ENCODE peak calls at places on chromosomes 3 and 15, in six cellular contexts. One of them, this sample, is unnamed.
A peak's percentile ranks its signal among the peaks of the same experiment; 100 is the strongest.

GRCh38 chr3:67783281-67784250 is 129.2 kb upstream of the SUCLG2 start:
- DNase-seq in heart left ventricle: no peak
- DNase-seq in psoas muscle: no peak
- DNase-seq in osteoblast: no peak
- DNase-seq in prostate gland: no peak
- DNase-seq in fibroblast of the aortic adventitia: peak; percentile 18
- DNase-seq in this sample: peak; percentile 22

GRCh38 chr15:20340331-20340811 is 201.2 kb downstream of the GOLGA6L6 start:
- DNase-seq in fibroblast of the aortic adventitia: no peak
- DNase-seq in psoas muscle: peak; percentile 79
- DNase-seq in osteoblast: peak; percentile 92
- DNase-seq in prostate gland: peak; percentile 12
- DNase-seq in heart left ventricle: peak; percentile 80
- DNase-seq in this sample: no peak

GRCh38 chr15:31079519-31079918 is 22.0 kb downstream of the TRPM1 start:
- DNase-seq in osteoblast: no peak
- DNase-seq in psoas muscle: no peak
- DNase-seq in fibroblast of the aortic adventitia: peak; percentile 38
- DNase-seq in heart left ventricle: no peak
- DNase-seq in prostate gland: no peak
- DNase-seq in this sample: peak; percentile 50

GRCh38 chr3:140363801-140364200 is 314.1 kb upstream of the TRIM42 start:
- DNase-seq in fibroblast of the aortic adventitia: no peak
- DNase-seq in heart left ventricle: peak; percentile 42
- DNase-seq in prostate gland: no peak
- DNase-seq in osteoblast: no peak
- DNase-seq in psoas muscle: no peak
- DNase-seq in this sample: no peak

GRCh38 chr15:75817151-75817935 is 25.9 kb upstream of the UBE2Q2 start:
- DNase-seq in psoas muscle: no peak
- DNase-seq in fibroblast of the aortic adventitia: peak; percentile 57
- DNase-seq in prostate gland: no peak
- DNase-seq in heart left ventricle: no peak
- DNase-seq in osteoblast: peak; percentile 73
- DNase-seq in this sample: no peak

GRCh38 chr3:72537448-72537847 is 310.8 kb downstream of the SHQ1 start:
- DNase-seq in osteoblast: no peak
- DNase-seq in fibroblast of the aortic adventitia: no peak
- DNase-seq in prostate gland: no peak
- DNase-seq in heart left ventricle: no peak
- DNase-seq in psoas muscle: no peak
- DNase-seq in this sample: no peak

GRCh38 chr3:166637984-166638530 is 742.0 kb downstream of the ZBBX start:
- DNase-seq in psoas muscle: no peak
- DNase-seq in fibroblast of the aortic adventitia: no peak
- DNase-seq in osteoblast: no peak
- DNase-seq in heart left ventricle: no peak
- DNase-seq in prostate gland: no peak
- DNase-seq in this sample: no peak

GRCh38 chr3:9701006-9701405 is 2.6 kb upstream of the CPNE9 start:
- DNase-seq in heart left ventricle: no peak
- DNase-seq in psoas muscle: no peak
- DNase-seq in prostate gland: no peak
- DNase-seq in osteoblast: no peak
- DNase-seq in fibroblast of the aortic adventitia: no peak
- DNase-seq in this sample: no peak

GRCh38 chr3:188286087-188286513 is 132.1 kb downstream of the LPP start:
- DNase-seq in psoas muscle: peak; percentile 63
- DNase-seq in prostate gland: no peak
- DNase-seq in heart left ventricle: peak; percentile 74
- DNase-seq in osteoblast: peak; percentile 89
- DNase-seq in fibroblast of the aortic adventitia: peak; percentile 98
- DNase-seq in this sample: peak; percentile 99

GRCh38 chr3:188067932-188068331 is 86.0 kb upstream of the LPP start:
- DNase-seq in prostate gland: no peak
- DNase-seq in psoas muscle: no peak
- DNase-seq in osteoblast: no peak
- DNase-seq in fibroblast of the aortic adventitia: peak; percentile 44
- DNase-seq in heart left ventricle: no peak
- DNase-seq in this sample: peak; percentile 84

GRCh38 chr15:40769310-40770146 is at the start of gene C15orf62:
- DNase-seq in osteoblast: peak; percentile 84
- DNase-seq in prostate gland: peak; percentile 82
- DNase-seq in heart left ventricle: no peak
- DNase-seq in fibroblast of the aortic adventitia: peak; percentile 65
- DNase-seq in psoas muscle: peak; percentile 43
- DNase-seq in this sample: peak; percentile 51

GRCh38 chr3:46892285-46893145 is 15.0 kb downstream of the PTH1R start:
- DNase-seq in prostate gland: peak; percentile 54
- DNase-seq in psoas muscle: peak; percentile 71
- DNase-seq in osteoblast: peak; percentile 98
- DNase-seq in heart left ventricle: peak; percentile 86
- DNase-seq in fibroblast of the aortic adventitia: peak; percentile 35
- DNase-seq in this sample: peak; percentile 67

GRCh38 chr3:194941956-194942483 is 256.3 kb downstream of the FAM43A start:
- DNase-seq in fibroblast of the aortic adventitia: no peak
- DNase-seq in heart left ventricle: no peak
- DNase-seq in psoas muscle: no peak
- DNase-seq in prostate gland: no peak
- DNase-seq in osteoblast: no peak
- DNase-seq in this sample: no peak

GRCh38 chr3:188239035-188239434 is 85.1 kb downstream of the LPP start:
- DNase-seq in osteoblast: no peak
- DNase-seq in prostate gland: no peak
- DNase-seq in psoas muscle: no peak
- DNase-seq in heart left ventricle: no peak
- DNase-seq in fibroblast of the aortic adventitia: no peak
- DNase-seq in this sample: no peak

GRCh38 chr3:194687638-194688206 is 2.0 kb downstream of the FAM43A start:
- DNase-seq in prostate gland: peak; percentile 57
- DNase-seq in fibroblast of the aortic adventitia: peak; percentile 53
- DNase-seq in heart left ventricle: peak; percentile 84
- DNase-seq in psoas muscle: peak; percentile 80
- DNase-seq in osteoblast: peak; percentile 89
- DNase-seq in this sample: peak; percentile 82

GRCh38 chr15:70526221-70526973 is 237.0 kb downstream of the UACA start:
- DNase-seq in heart left ventricle: no peak
- DNase-seq in fibroblast of the aortic adventitia: peak; percentile 13
- DNase-seq in psoas muscle: peak; percentile 35
- DNase-seq in prostate gland: peak; percentile 89
- DNase-seq in osteoblast: peak; percentile 87
- DNase-seq in this sample: peak; percentile 84

GRCh38 chr15:40766906-40767837 is 2.6 kb upstream of the C15orf62 start:
- DNase-seq in prostate gland: no peak
- DNase-seq in osteoblast: peak; percentile 94
- DNase-seq in fibroblast of the aortic adventitia: peak; percentile 26
- DNase-seq in psoas muscle: no peak
- DNase-seq in heart left ventricle: no peak
- DNase-seq in this sample: peak; percentile 59

GRCh38 chr3:145368748-145369147 is 792.2 kb downstream of the PLOD2 start:
- DNase-seq in prostate gland: no peak
- DNase-seq in heart left ventricle: no peak
- DNase-seq in osteoblast: peak; percentile 29
- DNase-seq in psoas muscle: no peak
- DNase-seq in fibroblast of the aortic adventitia: no peak
- DNase-seq in this sample: no peak

GRCh38 chr3:186021673-186022362 is 84.0 kb upstream of the TRA2B start:
- DNase-seq in heart left ventricle: no peak
- DNase-seq in psoas muscle: peak; percentile 24
- DNase-seq in prostate gland: no peak
- DNase-seq in osteoblast: peak; percentile 66
- DNase-seq in fibroblast of the aortic adventitia: peak; percentile 91
- DNase-seq in this sample: peak; percentile 89

GRCh38 chr3:11668243-11669232 is 24.8 kb upstream of the VGLL4 start:
- DNase-seq in osteoblast: peak; percentile 86
- DNase-seq in fibroblast of the aortic adventitia: no peak
- DNase-seq in heart left ventricle: no peak
- DNase-seq in psoas muscle: no peak
- DNase-seq in prostate gland: no peak
- DNase-seq in this sample: no peak

GRCh38 chr3:133958071-133958806 is 62.6 kb upstream of the RAB6B start:
- DNase-seq in prostate gland: no peak
- DNase-seq in fibroblast of the aortic adventitia: no peak
- DNase-seq in psoas muscle: no peak
- DNase-seq in heart left ventricle: no peak
- DNase-seq in osteoblast: no peak
- DNase-seq in this sample: no peak

GRCh38 chr15:58056015-58056414 is 9.5 kb downstream of the ALDH1A2 start:
- DNase-seq in fibroblast of the aortic adventitia: no peak
- DNase-seq in osteoblast: no peak
- DNase-seq in psoas muscle: no peak
- DNase-seq in heart left ventricle: no peak
- DNase-seq in prostate gland: no peak
- DNase-seq in this sample: no peak

GRCh38 chr15:70433583-70434288 is 329.6 kb downstream of the UACA start:
- DNase-seq in fibroblast of the aortic adventitia: no peak
- DNase-seq in prostate gland: no peak
- DNase-seq in osteoblast: no peak
- DNase-seq in heart left ventricle: no peak
- DNase-seq in psoas muscle: no peak
- DNase-seq in this sample: no peak

GRCh38 chr3:38168151-38168987 is 3.0 kb downstream of the OXSR1 start:
- DNase-seq in prostate gland: no peak
- DNase-seq in heart left ventricle: no peak
- DNase-seq in osteoblast: peak; percentile 75
- DNase-seq in psoas muscle: no peak
- DNase-seq in fibroblast of the aortic adventitia: peak; percentile 61
- DNase-seq in this sample: peak; percentile 76

GRCh38 chr15:77966540-77967290 is 110.8 kb downstream of the TBC1D2B start:
- DNase-seq in osteoblast: peak; percentile 82
- DNase-seq in fibroblast of the aortic adventitia: peak; percentile 67
- DNase-seq in heart left ventricle: no peak
- DNase-seq in prostate gland: no peak
- DNase-seq in psoas muscle: no peak
- DNase-seq in this sample: peak; percentile 80

GRCh38 chr3:24730173-24730572 is 235.5 kb upstream of the THRB start:
- DNase-seq in fibroblast of the aortic adventitia: no peak
- DNase-seq in prostate gland: no peak
- DNase-seq in heart left ventricle: no peak
- DNase-seq in osteoblast: no peak
- DNase-seq in psoas muscle: no peak
- DNase-seq in this sample: peak; percentile 1

GRCh38 chr3:47159820-47160219 is 4.1 kb downstream of the SETD2 start:
- DNase-seq in fibroblast of the aortic adventitia: no peak
- DNase-seq in heart left ventricle: no peak
- DNase-seq in prostate gland: no peak
- DNase-seq in psoas muscle: no peak
- DNase-seq in osteoblast: no peak
- DNase-seq in this sample: no peak

GRCh38 chr3:14371573-14372474 is 30.6 kb upstream of the SLC6A6 start:
- DNase-seq in osteoblast: peak; percentile 93
- DNase-seq in heart left ventricle: peak; percentile 93
- DNase-seq in psoas muscle: peak; percentile 89
- DNase-seq in fibroblast of the aortic adventitia: peak; percentile 49
- DNase-seq in prostate gland: peak; percentile 82
- DNase-seq in this sample: peak; percentile 40

GRCh38 chr15:74788042-74788715 is 6.3 kb downstream of the CSK start:
- DNase-seq in psoas muscle: no peak
- DNase-seq in fibroblast of the aortic adventitia: no peak
- DNase-seq in osteoblast: no peak
- DNase-seq in heart left ventricle: no peak
- DNase-seq in prostate gland: no peak
- DNase-seq in this sample: no peak
- H3K4me3 ChIP-seq in psoas muscle: no peak overlapping the region
- H3K4me3 ChIP-seq in fibroblast of the aortic adventitia: no peak overlapping the region
- H3K4me3 ChIP-seq in osteoblast: no peak overlapping the region
- H3K4me3 ChIP-seq in heart left ventricle: peak overlapping the region; percentile 15
- H3K4me3 ChIP-seq in prostate gland: no peak overlapping the region
- H3K4me3 ChIP-seq in this sample: no peak overlapping the region

GRCh38 chr3:901953-902778 is 190.7 kb upstream of the CNTN6 start:
- DNase-seq in heart left ventricle: no peak
- DNase-seq in fibroblast of the aortic adventitia: peak; percentile 16
- DNase-seq in osteoblast: no peak
- DNase-seq in prostate gland: no peak
- DNase-seq in psoas muscle: no peak
- DNase-seq in this sample: peak; percentile 9
- TF ChIP-seq CTCF in heart left ventricle: no peak
- TF ChIP-seq CTCF in fibroblast of the aortic adventitia: peak; percentile 39
- TF ChIP-seq CTCF in osteoblast: peak; percentile 41
- TF ChIP-seq CTCF in prostate gland: no peak
- TF ChIP-seq CTCF in psoas muscle: peak; percentile 8
- TF ChIP-seq CTCF in this sample: peak; percentile 29

DNA sequence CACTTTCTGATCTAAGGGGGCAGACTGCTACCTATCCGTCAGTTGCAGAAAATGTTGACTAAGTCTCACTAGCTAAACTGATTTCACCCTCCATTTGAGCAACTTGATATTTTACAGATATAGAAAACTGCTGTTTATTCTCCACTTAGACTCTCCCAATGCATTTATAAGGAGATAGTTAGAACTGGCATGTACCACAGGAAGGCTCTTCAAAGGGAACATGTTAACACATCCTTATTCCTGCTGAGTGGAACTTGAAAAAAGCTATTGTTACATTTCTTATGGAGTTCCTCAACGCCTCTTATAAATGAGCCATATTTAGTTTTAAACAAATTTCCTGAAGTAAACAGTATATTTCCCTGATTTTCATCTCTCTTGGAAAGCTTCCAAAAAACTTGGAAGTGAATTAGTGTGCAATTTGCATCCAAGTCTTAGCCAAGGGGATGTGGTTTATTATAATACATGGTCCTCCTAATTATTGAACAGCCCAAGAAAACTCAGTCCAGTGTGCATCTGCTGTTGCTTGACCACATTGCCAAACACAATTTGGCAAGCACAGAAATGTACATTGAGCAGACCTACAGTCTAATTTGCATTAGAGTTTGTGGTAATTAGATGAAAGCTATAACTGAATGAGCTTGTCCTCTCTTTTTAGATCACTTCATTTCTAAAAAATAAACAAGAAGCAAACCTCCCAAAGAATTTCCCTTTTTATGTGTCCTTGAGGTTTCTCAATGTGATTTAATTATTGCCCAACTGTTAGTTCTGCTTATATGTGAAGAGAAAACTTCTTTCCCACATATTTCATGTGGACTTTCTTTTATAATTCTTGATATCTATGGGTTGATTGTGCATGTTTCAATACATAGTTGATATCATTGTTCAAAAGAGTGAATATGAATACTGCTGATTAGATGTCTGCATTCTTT is 72.6 kb upstream of the DPH6 start:
- DNase-seq in osteoblast: no peak
- DNase-seq in fibroblast of the aortic adventitia: peak; percentile 8
- DNase-seq in heart left ventricle: no peak
- DNase-seq in prostate gland: no peak
- DNase-seq in psoas muscle: no peak
- DNase-seq in this sample: no peak
- H3K4me3 ChIP-seq in osteoblast: no peak overlapping the region
- H3K4me3 ChIP-seq in fibroblast of the aortic adventitia: no peak overlapping the region
- H3K4me3 ChIP-seq in heart left ventricle: no peak overlapping the region
- H3K4me3 ChIP-seq in prostate gland: no peak overlapping the region
- H3K4me3 ChIP-seq in psoas muscle: no peak overlapping the region
- H3K4me3 ChIP-seq in this sample: no peak overlapping the region

DNA sequence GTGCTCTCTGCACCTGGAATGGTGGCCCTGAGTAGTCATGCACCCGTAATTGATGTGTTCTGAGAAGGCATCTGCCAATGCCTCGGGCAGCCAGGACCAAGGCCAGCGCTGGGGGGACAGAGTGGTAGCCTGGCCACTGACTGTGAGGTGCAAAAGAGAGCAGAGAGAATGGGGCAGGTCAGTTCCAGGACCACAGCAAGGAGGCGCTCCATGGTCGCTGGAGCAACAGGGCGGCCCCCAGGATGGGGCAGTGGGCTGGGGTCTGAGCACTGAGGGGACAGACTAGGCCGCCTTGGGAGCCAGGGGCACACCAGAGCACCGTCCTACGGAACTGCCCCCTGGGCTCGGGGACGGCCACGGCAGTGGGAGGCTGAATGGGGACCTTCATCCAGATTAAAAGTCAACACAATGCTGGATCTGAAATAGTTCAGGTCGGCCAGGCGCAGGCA is 48.3 kb upstream of the IQSEC1 start:
- DNase-seq in fibroblast of the aortic adventitia: no peak
- DNase-seq in heart left ventricle: no peak
- DNase-seq in prostate gland: no peak
- DNase-seq in osteoblast: peak; percentile 14
- DNase-seq in psoas muscle: no peak
- DNase-seq in this sample: no peak
- TF ChIP-seq CTCF in fibroblast of the aortic adventitia: no peak
- TF ChIP-seq CTCF in heart left ventricle: no peak
- TF ChIP-seq CTCF in prostate gland: no peak
- TF ChIP-seq CTCF in osteoblast: no peak
- TF ChIP-seq CTCF in psoas muscle: no peak
- TF ChIP-seq CTCF in this sample: no peak

This sample was measured in foreskin fibroblast.